ENCODE peak calls at places on chromosomes 4 and X, in five cellular contexts. N, M, E, R and B are unnamed samples.
A peak's percentile ranks its signal among the peaks of the same experiment; 100 is the strongest.

GRCh38 chrX:55118574-55118973 is 29.8 kb downstream of the PAGE2 start:
- DNase-seq in R (no peak), N (no peak), E (no peak), M (no peak), B (no peak)

GRCh38 chr4:166128452-166128851 is 255.4 kb downstream of the TLL1 start:
- DNase-seq in N (no peak), R (no peak), M (no peak), E (no peak), B (no peak)

GRCh38 chrX:154829102-154829501 is 5.4 kb downstream of the SMIM9 start:
- DNase-seq in M (no peak), R (no peak), E (no peak), N (no peak), B (no peak)

GRCh38 chrX:21934414-21934813 is 6.1 kb upstream of the SMS start:
- DNase-seq in R (no peak), E (no peak), N (no peak), M (no peak), B (no peak)

GRCh38 chrX:115957862-115958490 is 212.6 kb upstream of the AGTR2 start:
- DNase-seq in N (no peak), E (no peak), R (no peak), M (no peak), B (no peak)

GRCh38 chr4:101787917-101788316 is 2.6 kb upstream of the BANK1 start:
- DNase-seq in E (no peak), N (no peak), R (no peak), M (no peak), B (no peak)

GRCh38 chrX:41332408-41332987 is 1.5 kb upstream of the DDX3X start:
- DNase-seq in R (peak; percentile 13), M (no peak), E (no peak), N (no peak), B (no peak)

GRCh38 chr4:156298230-156298629 is 344.6 kb upstream of the CTSO start:
- DNase-seq in E (no peak), R (no peak), M (no peak), N (no peak), B (no peak)

GRCh38 chr4:61373901-61374611 is 173.9 kb downstream of the ADGRL3 start:
- DNase-seq in N (no peak), M (no peak), R (no peak), E (no peak), B (no peak)

GRCh38 chr4:3098346-3098745 is 23.9 kb downstream of the HTT start:
- DNase-seq in R (no peak), N (no peak), E (no peak), M (no peak), B (no peak)

GRCh38 chrX:33447285-33447684 is 235.9 kb upstream of the DMD start:
- DNase-seq in E (no peak), M (no peak), R (no peak), N (no peak), B (no peak)

GRCh38 chrX:119763175-119763574 is 4.8 kb downstream of the SOWAHD start:
- DNase-seq in M (no peak), E (no peak), N (no peak), R (no peak), B (no peak)

GRCh38 chr4:153205028-153205648 is 895 bp downstream of the TRIM2 start:
- DNase-seq in N (no peak), R (no peak), E (no peak), M (no peak), B (no peak)

GRCh38 chr4:155966661-155967060 is 13.0 kb upstream of the CTSO start:
- DNase-seq in E (no peak), M (no peak), R (no peak), N (no peak), B (no peak)

GRCh38 chr4:17613761-17614415 is 553 bp upstream of the MED28 start:
- DNase-seq in N (no peak), M (no peak), E (no peak), R (no peak), B (no peak)

GRCh38 chr4:25449270-25449669 is 72.2 kb downstream of the ANAPC4 start:
- DNase-seq in M (no peak), E (no peak), N (no peak), R (no peak), B (no peak)

GRCh38 chr4:8840006-8840793 is 31.4 kb downstream of the HMX1 start:
- DNase-seq in M (no peak), E (no peak), R (no peak), N (peak; percentile 15), B (no peak)

GRCh38 chr4:160772668-160773067 is 1391.1 kb downstream of the FSTL5 start:
- DNase-seq in E (no peak), M (no peak), N (no peak), R (no peak), B (no peak)

GRCh38 chrX:26262121-26262523 is 46.2 kb downstream of the MAGEB5 start:
- DNase-seq in M (no peak), N (no peak), E (no peak), R (no peak), B (no peak)

GRCh38 chr4:121026034-121026433 is 46.3 kb downstream of the NDNF start:
- DNase-seq in R (no peak), M (no peak), E (no peak), N (no peak), B (no peak)

GRCh38 chr4:3045500-3045850 is 28.9 kb downstream of the HTT-AS start:
- DNase-seq in E (peak; percentile 64), M (peak; percentile 48), R (peak; percentile 31), N (peak; percentile 78), B (no peak)

GRCh38 chrX:45716747-45717146 is 516.1 kb upstream of the DIPK2B start:
- DNase-seq in R (no peak), N (no peak), M (no peak), E (no peak), B (no peak)

GRCh38 chr4:140253556-140254027 is 99.6 kb upstream of the MAML3 start:
- DNase-seq in E (no peak), M (no peak), R (no peak), N (no peak), B (no peak)

GRCh38 chr4:103994059-103994458 is 274.3 kb upstream of the TACR3 start:
- DNase-seq in M (no peak), E (no peak), N (no peak), R (no peak), B (no peak)

GRCh38 chr4:142282870-142283431 is 563.1 kb downstream of the INPP4B start:
- DNase-seq in M (no peak), R (no peak), N (no peak), E (no peak), B (no peak)

GRCh38 chr4:11603594-11604194 is 175.0 kb upstream of the HS3ST1 start:
- DNase-seq in N (no peak), E (no peak), M (no peak), R (no peak), B (no peak)

GRCh38 chr4:186624951-186625350 is 69.6 kb upstream of the MTNR1A start:
- DNase-seq in M (no peak), R (no peak), N (no peak), E (no peak), B (no peak)